ENCODE peak calls at places on chromosomes 11 and 22, in four cellular contexts. A is CD8-positive, alpha-beta T cell; V is left ventricle myocardium inferior; Y is colonic mucosa. W is an unnamed sample.

GRCh38 chr11:44916797-44917196 is 33.9 kb downstream of the TP53I11 start:
- DNase-seq in A (no peak), V (no peak), Y (no peak), W (no peak)

GRCh38 chr11:30457045-30457444 is 129.1 kb downstream of the MPPED2 start:
- DNase-seq in A (no peak), V (no peak), Y (no peak), W (no peak)

GRCh38 chr22:43169310-43170130 is 17.4 kb downstream of the TTLL12 start:
- DNase-seq in A (no peak), V (no peak), Y (no peak), W (no peak)

GRCh38 chr11:112163875-112164521 is at the start of gene IL18:
- DNase-seq in A (no peak), V (peak; percentile 32), Y (peak; percentile 89), W (no peak)

GRCh38 chr11:133953999-133954398 is 2.8 kb downstream of the IGSF9B start:
- DNase-seq in A (no peak), V (no peak), Y (no peak), W (no peak)

GRCh38 chr11:68565768-68566167 is 105.2 kb downstream of the PPP6R3 start:
- DNase-seq in A (no peak), V (no peak), Y (no peak), W (no peak)

GRCh38 chr11:77672276-77672675 is 34.7 kb upstream of the CLNS1A start:
- DNase-seq in A (no peak), V (no peak), Y (peak; percentile 53), W (no peak)

GRCh38 chr11:1226226-1226961 is 3.5 kb downstream of the MUC5B start:
- DNase-seq in A (no peak), V (peak; percentile 11), Y (peak; percentile 23), W (no peak)

GRCh38 chr11:27201454-27202302 is 161.1 kb downstream of the BBOX1 start:
- DNase-seq in A (no peak), V (peak; percentile 68), Y (peak; percentile 97), W (no peak)

GRCh38 chr11:83611616-83612015 is 325.4 kb upstream of the CCDC90B start:
- DNase-seq in A (no peak), V (no peak), Y (no peak), W (no peak)

GRCh38 chr11:26335903-26336302 is 4.0 kb downstream of the ANO3 start:
- DNase-seq in A (no peak), V (no peak), Y (no peak), W (no peak)

GRCh38 chr11:15113381-15113780 is 1.3 kb upstream of the INSC start:
- DNase-seq in A (no peak), V (no peak), Y (no peak), W (no peak)

GRCh38 chr22:49694462-49695260 is 133.0 kb downstream of the BRD1 start:
- DNase-seq in A (no peak), V (no peak), Y (no peak), W (no peak)
- H3K9me3 ChIP-seq in A (no peaks in the 10 kb centered on the region), V (peaks cover 38% of the 10 kb centered on the region), Y (no peaks in the 10 kb centered on the region), W (no peaks in the 10 kb centered on the region)

DNA sequence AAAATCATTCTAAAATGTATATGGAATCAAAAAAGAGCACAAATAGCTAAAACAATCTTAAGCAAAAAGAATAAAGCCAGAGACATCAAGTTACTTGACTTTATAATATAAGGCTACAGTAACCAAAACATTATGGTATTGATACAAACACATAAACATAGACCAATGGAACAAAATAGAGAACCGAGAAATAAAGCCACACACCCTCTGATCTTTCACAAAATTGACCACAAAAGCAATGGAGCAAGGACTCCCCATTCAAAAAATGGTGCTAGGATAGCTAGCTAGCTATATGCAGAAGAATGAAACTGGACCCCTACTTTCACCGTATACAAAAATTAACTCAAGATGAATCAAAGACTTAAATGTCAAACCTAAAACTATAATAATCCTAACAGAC is 43.2 kb downstream of the GLYATL2 start:
- DNase-seq in A (no peak), V (no peak), Y (no peak), W (no peak)
- H3K9me3 ChIP-seq in A (no peaks in the 10 kb centered on the region), V (peaks cover 12% of the 10 kb centered on the region), Y (no peaks in the 10 kb centered on the region), W (no peaks in the 10 kb centered on the region)

GRCh38 chr11:71330996-71331395 is 78.6 kb upstream of the SHANK2 start:
- DNase-seq in A (no peak), V (no peak), Y (no peak), W (no peak)
- H3K9me3 ChIP-seq in A (peaks cover 12% of the 10 kb centered on the region), V (peaks cover 8% of the 10 kb centered on the region), Y (no peaks in the 10 kb centered on the region), W (no peaks in the 10 kb centered on the region)

GRCh38 chr11:17366491-17366890 is 14.9 kb downstream of the NCR3LG1 start:
- DNase-seq in A (no peak), V (no peak), Y (no peak), W (no peak)

GRCh38 chr11:17369685-17370243 is 18.2 kb downstream of the NCR3LG1 start:
- DNase-seq in A (no peak), V (no peak), Y (no peak), W (no peak)

GRCh38 chr11:17369094-17369493 is 17.5 kb downstream of the NCR3LG1 start:
- DNase-seq in A (no peak), V (no peak), Y (no peak), W (no peak)

GRCh38 chr11:17371614-17372013 is 16.8 kb downstream of the KCNJ11 start:
- DNase-seq in A (no peak), V (no peak), Y (no peak), W (no peak)

DNA sequence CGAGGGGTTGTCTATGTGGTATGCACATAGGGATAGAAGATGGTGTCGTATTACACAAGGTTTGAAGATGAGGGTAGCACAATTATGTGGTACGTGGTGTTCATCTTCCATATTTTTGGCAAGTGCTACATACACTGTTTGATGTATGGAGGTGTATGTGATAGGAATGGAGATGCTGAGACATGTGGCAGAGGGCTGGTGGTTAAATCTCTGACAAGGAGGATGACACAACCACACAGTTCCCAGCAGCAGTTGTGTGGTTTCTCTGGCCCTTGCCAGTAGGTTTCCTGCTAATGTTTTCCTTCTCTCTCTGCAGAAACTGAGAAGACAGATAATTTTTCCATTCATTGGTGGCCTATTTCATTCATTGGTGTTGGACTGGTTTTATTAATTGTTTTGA is 17.0 kb downstream of the NCR3LG1 start:
- DNase-seq in A (no peak), V (no peak), Y (no peak), W (no peak)
- H3K9me3 ChIP-seq in A (peaks cover 20% of the 10 kb centered on the region), V (peaks cover 54% of the 10 kb centered on the region), Y (peaks cover 7% of the 10 kb centered on the region), W (peaks cover 21% of the 10 kb centered on the region)

GRCh38 chr22:47201996-47202818 is 439.8 kb downstream of the TBC1D22A start:
- DNase-seq in A (peak; percentile 43), V (no peak), Y (peak; percentile 9), W (no peak)

GRCh38 chr22:47205081-47205491 is 442.6 kb downstream of the TBC1D22A start:
- DNase-seq in A (peak; percentile 41), V (no peak), Y (peak; percentile 13), W (no peak)

GRCh38 chr22:47204002-47204979 is 441.8 kb downstream of the TBC1D22A start:
- DNase-seq in A (peak; percentile 40), V (no peak), Y (peak; percentile 10), W (peak; percentile 5)

GRCh38 chr22:47202819-47203553 is 440.5 kb downstream of the TBC1D22A start:
- DNase-seq in A (peak; percentile 29), V (no peak), Y (peak; percentile 13), W (no peak)

GRCh38 chr22:47203554-47203991 is 441.1 kb downstream of the TBC1D22A start:
- DNase-seq in A (peak; percentile 44), V (no peak), Y (peak; percentile 11), W (no peak)
- H3K9me3 ChIP-seq in A (no peaks in the 10 kb centered on the region), V (no peaks in the 10 kb centered on the region), Y (no peaks in the 10 kb centered on the region), W (no peaks in the 10 kb centered on the region)

DNA sequence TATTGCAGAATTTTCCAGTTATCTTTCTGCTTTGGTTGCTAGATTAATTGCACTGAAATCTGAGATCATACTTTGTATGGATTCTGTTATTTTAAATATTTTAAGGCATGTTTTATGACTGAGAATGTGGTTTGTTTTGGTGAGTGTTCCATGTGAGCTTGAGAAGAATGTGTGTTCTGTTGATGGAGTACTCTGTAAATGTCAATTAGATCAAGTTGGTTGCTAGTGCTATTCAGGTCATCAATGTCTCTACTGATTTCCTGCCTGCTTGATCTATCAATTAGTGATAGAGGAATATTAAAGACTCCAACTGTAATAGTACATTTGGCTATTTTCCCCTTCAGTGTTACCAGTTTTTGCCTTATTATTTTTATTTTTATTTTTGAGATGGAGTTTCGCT is 64.3 kb upstream of the SHANK2 start:
- DNase-seq in A (no peak), V (no peak), Y (no peak), W (no peak)
- H3K9me3 ChIP-seq in A (no peaks in the 10 kb centered on the region), V (peaks cover 53% of the 10 kb centered on the region), Y (no peaks in the 10 kb centered on the region), W (no peaks in the 10 kb centered on the region)

GRCh38 chr11:115873813-115874212 is 369.6 kb upstream of the CADM1 start:
- DNase-seq in A (no peak), V (no peak), Y (no peak), W (no peak)
- H3K9me3 ChIP-seq in A (no peaks in the 10 kb centered on the region), V (peaks cover 5% of the 10 kb centered on the region), Y (no peaks in the 10 kb centered on the region), W (no peaks in the 10 kb centered on the region)

GRCh38 chr22:49394116-49394785 is 433.4 kb downstream of the BRD1 start:
- DNase-seq in A (no peak), V (no peak), Y (peak; percentile 9), W (no peak)
- H3K9me3 ChIP-seq in A (no peaks in the 10 kb centered on the region), V (peaks cover 9% of the 10 kb centered on the region), Y (no peaks in the 10 kb centered on the region), W (no peaks in the 10 kb centered on the region)

DNA sequence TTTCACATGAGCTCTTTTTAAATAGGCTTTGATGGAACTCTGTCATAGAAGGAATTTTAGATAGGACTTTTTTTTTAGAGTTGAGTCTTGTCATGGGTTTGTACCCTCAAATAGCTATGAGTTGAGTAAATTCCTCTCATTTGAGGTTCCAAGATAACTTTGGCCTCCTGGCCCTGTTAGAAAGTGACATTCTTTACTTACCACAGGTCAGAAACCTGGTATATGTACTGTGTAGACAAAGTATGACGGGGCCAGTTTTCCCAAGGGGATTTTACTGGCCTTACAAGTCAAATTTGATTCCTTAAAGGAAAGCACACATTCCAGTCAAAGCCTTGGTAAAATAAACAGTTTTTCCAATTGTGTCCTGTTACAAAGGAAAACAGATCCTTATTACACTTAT is 729.3 kb upstream of the LUZP2 start:
- DNase-seq in A (no peak), V (no peak), Y (no peak), W (no peak)
- H3K9me3 ChIP-seq in A (no peaks in the 10 kb centered on the region), V (peaks cover 38% of the 10 kb centered on the region), Y (no peaks in the 10 kb centered on the region), W (peaks cover 2% of the 10 kb centered on the region)

GRCh38 chr11:50182486-50182885 is 149.8 kb downstream of the OR4C45 start:
- DNase-seq in A (no peak), V (no peak), Y (no peak), W (no peak)
- H3K9me3 ChIP-seq in A (no peaks in the 10 kb centered on the region), V (peaks cover 8% of the 10 kb centered on the region), Y (no peaks in the 10 kb centered on the region), W (no peaks in the 10 kb centered on the region)